ENCODE peak calls at places on chromosomes 7 and 10, in five cellular contexts. One of them, this sample, is unnamed. For H3K4me1, the result is how much of the 10 kb centered on the place peaks cover.

GRCh38 chr7:107394301-107394700 is 75.6 kb upstream of the GPR22 start:
- DNase-seq in neural progenitor cell: no peak
- DNase-seq in H9: no peak
- DNase-seq in PC-9: no peak
- DNase-seq in foreskin keratinocyte: no peak
- DNase-seq in this sample: no peak

GRCh38 chr7:68717176-68717575 is 881.1 kb upstream of the AUTS2 start:
- DNase-seq in PC-9: no peak
- DNase-seq in neural progenitor cell: no peak
- DNase-seq in H9: no peak
- DNase-seq in foreskin keratinocyte: no peak
- DNase-seq in this sample: no peak

GRCh38 chr10:18439601-18440000 is 211.8 kb downstream of the NSUN6 start:
- DNase-seq in H9: no peak
- DNase-seq in foreskin keratinocyte: no peak
- DNase-seq in neural progenitor cell: no peak
- DNase-seq in PC-9: no peak
- DNase-seq in this sample: no peak

GRCh38 chr7:23804707-23805106 is 94.7 kb downstream of the STK31 start:
- DNase-seq in neural progenitor cell: no peak
- DNase-seq in H9: no peak
- DNase-seq in PC-9: peak
- DNase-seq in foreskin keratinocyte: no peak
- DNase-seq in this sample: no peak

GRCh38 chr10:114064151-114065045 is 20.7 kb downstream of the ADRB1 start:
- DNase-seq in PC-9: no peak
- DNase-seq in H9: no peak
- DNase-seq in neural progenitor cell: no peak
- DNase-seq in foreskin keratinocyte: no peak
- DNase-seq in this sample: no peak

GRCh38 chr10:101920497-101920896 is 76.9 kb upstream of the KCNIP2 start:
- DNase-seq in foreskin keratinocyte: no peak
- DNase-seq in PC-9: no peak
- DNase-seq in neural progenitor cell: no peak
- DNase-seq in H9: no peak
- DNase-seq in this sample: no peak

GRCh38 chr7:101743241-101743994 is 74.0 kb upstream of the CUX1 start:
- DNase-seq in PC-9: peak
- DNase-seq in neural progenitor cell: peak
- DNase-seq in H9: peak
- DNase-seq in foreskin keratinocyte: peak
- DNase-seq in this sample: no peak

GRCh38 chr10:123611243-123611642 is 54.9 kb upstream of the GPR26 start:
- DNase-seq in neural progenitor cell: no peak
- DNase-seq in PC-9: no peak
- DNase-seq in foreskin keratinocyte: no peak
- DNase-seq in H9: no peak
- DNase-seq in this sample: no peak

GRCh38 chr10:91296471-91296870 is 76.0 kb downstream of the PCGF5 start:
- DNase-seq in PC-9: peak
- DNase-seq in H9: no peak
- DNase-seq in foreskin keratinocyte: no peak
- DNase-seq in neural progenitor cell: peak
- DNase-seq in this sample: no peak

GRCh38 chr7:106071356-106071998 is 40.6 kb downstream of the SYPL1 start:
- DNase-seq in foreskin keratinocyte: peak
- DNase-seq in neural progenitor cell: no peak
- DNase-seq in H9: no peak
- DNase-seq in PC-9: peak
- DNase-seq in this sample: no peak

GRCh38 chr7:126958367-126958766 is 294.4 kb downstream of the GRM8 start:
- DNase-seq in foreskin keratinocyte: no peak
- DNase-seq in neural progenitor cell: no peak
- DNase-seq in H9: no peak
- DNase-seq in PC-9: no peak
- DNase-seq in this sample: no peak

GRCh38 chr7:98186452-98187137 is 24.6 kb upstream of the BHLHA15 start:
- DNase-seq in foreskin keratinocyte: peak
- DNase-seq in H9: no peak
- DNase-seq in neural progenitor cell: no peak
- DNase-seq in PC-9: no peak
- DNase-seq in this sample: no peak

GRCh38 chr10:3761111-3761686 is 23.8 kb downstream of the KLF6 start:
- DNase-seq in foreskin keratinocyte: peak
- DNase-seq in PC-9: peak
- DNase-seq in neural progenitor cell: no peak
- DNase-seq in H9: no peak
- DNase-seq in this sample: no peak

GRCh38 chr7:136807598-136807997 is 60.9 kb upstream of the CHRM2 start:
- DNase-seq in neural progenitor cell: peak
- DNase-seq in PC-9: no peak
- DNase-seq in H9: no peak
- DNase-seq in foreskin keratinocyte: no peak
- DNase-seq in this sample: no peak

GRCh38 chr7:90412458-90413184 is 9.4 kb downstream of the CLDN12 start:
- DNase-seq in PC-9: no peak
- DNase-seq in H9: peak
- DNase-seq in neural progenitor cell: peak
- DNase-seq in foreskin keratinocyte: peak
- DNase-seq in this sample: no peak

GRCh38 chr7:77351539-77352004 is 64.6 kb downstream of the GSAP start:
- DNase-seq in neural progenitor cell: no peak
- DNase-seq in PC-9: no peak
- DNase-seq in foreskin keratinocyte: no peak
- DNase-seq in H9: no peak
- DNase-seq in this sample: no peak

GRCh38 chr7:132878228-132878919 is 203.5 kb downstream of the CHCHD3 start:
- DNase-seq in foreskin keratinocyte: peak
- DNase-seq in PC-9: no peak
- DNase-seq in neural progenitor cell: no peak
- DNase-seq in H9: no peak
- DNase-seq in this sample: no peak

GRCh38 chr7:98240961-98241673 is 10.9 kb downstream of the TECPR1 start:
- DNase-seq in H9: peak
- DNase-seq in neural progenitor cell: peak
- DNase-seq in PC-9: no peak
- DNase-seq in foreskin keratinocyte: no peak
- DNase-seq in this sample: no peak

GRCh38 chr10:33132626-33133025 is 174.6 kb upstream of the ITGB1 start:
- DNase-seq in neural progenitor cell: no peak
- DNase-seq in foreskin keratinocyte: peak
- DNase-seq in H9: peak
- DNase-seq in PC-9: no peak
- DNase-seq in this sample: no peak
- H3K4me1 ChIP-seq in neural progenitor cell: under half
- H3K4me1 ChIP-seq in foreskin keratinocyte: half or more
- H3K4me1 ChIP-seq in H9: under half
- H3K4me1 ChIP-seq in PC-9: under half
- H3K4me1 ChIP-seq in this sample: half or more

DNA sequence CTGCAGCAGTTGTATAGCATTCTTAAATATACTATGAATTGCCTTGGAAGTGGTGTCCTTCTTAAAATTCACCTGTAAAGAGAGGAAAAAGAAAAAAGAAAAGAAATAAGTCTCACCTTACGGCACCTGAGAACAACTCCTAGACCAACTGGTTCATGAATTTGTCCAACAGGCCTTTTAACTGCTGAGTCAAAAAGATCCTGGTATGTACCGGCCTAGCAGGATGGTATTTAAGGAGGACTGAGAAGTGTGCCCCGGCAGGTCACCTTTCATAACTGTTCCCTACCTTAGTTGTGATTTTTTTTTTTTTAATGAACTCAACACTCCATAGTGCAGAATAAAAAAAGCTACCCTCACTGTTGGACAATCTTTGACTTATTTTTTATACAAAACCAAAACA is 25.8 kb downstream of the STN1 start:
- DNase-seq in foreskin keratinocyte: no peak
- DNase-seq in PC-9: no peak
- DNase-seq in H9: no peak
- DNase-seq in neural progenitor cell: no peak
- DNase-seq in this sample: no peak
- H3K4me1 ChIP-seq in foreskin keratinocyte: under half
- H3K4me1 ChIP-seq in PC-9: half or more
- H3K4me1 ChIP-seq in H9: under half
- H3K4me1 ChIP-seq in neural progenitor cell: under half
- H3K4me1 ChIP-seq in this sample: half or more

DNA sequence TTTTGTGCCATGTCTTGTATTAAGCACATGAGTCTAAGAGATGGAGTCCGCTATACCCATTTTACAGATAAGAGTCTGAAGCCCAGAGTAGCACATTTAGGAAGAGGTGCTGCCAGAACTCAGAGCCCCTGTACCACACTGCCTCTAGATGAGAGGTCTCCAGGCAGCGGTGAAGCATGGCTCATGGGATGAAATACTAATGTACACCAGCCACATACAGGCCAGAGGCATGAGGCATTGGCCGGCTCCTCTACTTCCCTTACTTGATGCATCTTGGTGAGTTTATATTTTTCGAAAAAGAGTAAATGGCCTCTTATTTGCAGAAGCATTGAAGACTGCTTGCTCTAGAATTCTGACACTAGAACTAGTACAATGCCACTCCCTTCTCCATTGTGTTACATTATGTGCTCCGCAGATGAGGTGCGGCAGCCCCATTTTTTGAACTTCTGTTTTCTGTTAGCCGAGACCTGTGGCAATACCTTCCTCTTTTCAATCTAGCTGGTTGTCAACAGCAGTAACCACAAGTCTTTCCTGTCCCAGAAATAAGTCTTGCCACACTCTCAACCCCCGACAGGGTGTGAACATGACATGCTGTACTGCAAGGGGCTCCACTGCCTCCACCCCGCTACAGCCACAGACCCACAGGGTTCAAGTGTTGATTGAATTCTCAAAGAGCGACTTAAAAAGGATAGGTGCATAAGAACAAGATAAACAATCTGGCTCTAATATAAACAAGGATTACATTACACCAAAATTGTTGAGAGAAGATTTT is 145.3 kb downstream of the CELF2 start:
- DNase-seq in foreskin keratinocyte: no peak
- DNase-seq in neural progenitor cell: no peak
- DNase-seq in PC-9: no peak
- DNase-seq in H9: no peak
- DNase-seq in this sample: peak
- H3K4me1 ChIP-seq in foreskin keratinocyte: under half
- H3K4me1 ChIP-seq in neural progenitor cell: under half
- H3K4me1 ChIP-seq in PC-9: under half
- H3K4me1 ChIP-seq in H9: under half
- H3K4me1 ChIP-seq in this sample: under half

GRCh38 chr10:71819479-71819878 is 31.6 kb downstream of the PSAP start:
- DNase-seq in PC-9: no peak
- DNase-seq in H9: no peak
- DNase-seq in neural progenitor cell: no peak
- DNase-seq in foreskin keratinocyte: no peak
- DNase-seq in this sample: no peak

GRCh38 chr10:71818674-71819260 is 32.3 kb downstream of the PSAP start:
- DNase-seq in neural progenitor cell: no peak
- DNase-seq in PC-9: peak
- DNase-seq in H9: no peak
- DNase-seq in foreskin keratinocyte: no peak
- DNase-seq in this sample: no peak

GRCh38 chr10:71816421-71816851 is 34.6 kb downstream of the PSAP start:
- DNase-seq in H9: no peak
- DNase-seq in foreskin keratinocyte: no peak
- DNase-seq in neural progenitor cell: no peak
- DNase-seq in PC-9: no peak
- DNase-seq in this sample: no peak

GRCh38 chr10:71816931-71817631 is 34.0 kb downstream of the PSAP start:
- DNase-seq in H9: no peak
- DNase-seq in PC-9: peak
- DNase-seq in neural progenitor cell: peak
- DNase-seq in foreskin keratinocyte: no peak
- DNase-seq in this sample: no peak

GRCh38 chr10:71817831-71818268 is 33.2 kb downstream of the PSAP start:
- DNase-seq in PC-9: no peak
- DNase-seq in foreskin keratinocyte: no peak
- DNase-seq in H9: no peak
- DNase-seq in neural progenitor cell: no peak
- DNase-seq in this sample: no peak
- H3K4me1 ChIP-seq in PC-9: under half
- H3K4me1 ChIP-seq in foreskin keratinocyte: under half
- H3K4me1 ChIP-seq in H9: under half
- H3K4me1 ChIP-seq in neural progenitor cell: under half
- H3K4me1 ChIP-seq in this sample: under half

GRCh38 chr10:601356-601963 is 88.0 kb downstream of the DIP2C start:
- DNase-seq in H9: no peak
- DNase-seq in neural progenitor cell: no peak
- DNase-seq in foreskin keratinocyte: no peak
- DNase-seq in PC-9: no peak
- DNase-seq in this sample: no peak

GRCh38 chr10:600234-600633 is 89.2 kb downstream of the DIP2C start:
- DNase-seq in neural progenitor cell: no peak
- DNase-seq in PC-9: no peak
- DNase-seq in foreskin keratinocyte: no peak
- DNase-seq in H9: no peak
- DNase-seq in this sample: no peak

GRCh38 chr10:600876-601275 is 88.6 kb downstream of the DIP2C start:
- DNase-seq in H9: no peak
- DNase-seq in PC-9: no peak
- DNase-seq in neural progenitor cell: no peak
- DNase-seq in foreskin keratinocyte: no peak
- DNase-seq in this sample: no peak

GRCh38 chr10:598415-599170 is 90.9 kb downstream of the DIP2C start:
- DNase-seq in foreskin keratinocyte: no peak
- DNase-seq in PC-9: no peak
- DNase-seq in H9: peak
- DNase-seq in neural progenitor cell: peak
- DNase-seq in this sample: no peak

GRCh38 chr10:599767-600166 is 89.7 kb downstream of the DIP2C start:
- DNase-seq in neural progenitor cell: no peak
- DNase-seq in foreskin keratinocyte: no peak
- DNase-seq in H9: no peak
- DNase-seq in PC-9: no peak
- DNase-seq in this sample: no peak
- H3K4me1 ChIP-seq in neural progenitor cell: under half
- H3K4me1 ChIP-seq in foreskin keratinocyte: under half
- H3K4me1 ChIP-seq in H9: under half
- H3K4me1 ChIP-seq in PC-9: under half
- H3K4me1 ChIP-seq in this sample: under half

DNA sequence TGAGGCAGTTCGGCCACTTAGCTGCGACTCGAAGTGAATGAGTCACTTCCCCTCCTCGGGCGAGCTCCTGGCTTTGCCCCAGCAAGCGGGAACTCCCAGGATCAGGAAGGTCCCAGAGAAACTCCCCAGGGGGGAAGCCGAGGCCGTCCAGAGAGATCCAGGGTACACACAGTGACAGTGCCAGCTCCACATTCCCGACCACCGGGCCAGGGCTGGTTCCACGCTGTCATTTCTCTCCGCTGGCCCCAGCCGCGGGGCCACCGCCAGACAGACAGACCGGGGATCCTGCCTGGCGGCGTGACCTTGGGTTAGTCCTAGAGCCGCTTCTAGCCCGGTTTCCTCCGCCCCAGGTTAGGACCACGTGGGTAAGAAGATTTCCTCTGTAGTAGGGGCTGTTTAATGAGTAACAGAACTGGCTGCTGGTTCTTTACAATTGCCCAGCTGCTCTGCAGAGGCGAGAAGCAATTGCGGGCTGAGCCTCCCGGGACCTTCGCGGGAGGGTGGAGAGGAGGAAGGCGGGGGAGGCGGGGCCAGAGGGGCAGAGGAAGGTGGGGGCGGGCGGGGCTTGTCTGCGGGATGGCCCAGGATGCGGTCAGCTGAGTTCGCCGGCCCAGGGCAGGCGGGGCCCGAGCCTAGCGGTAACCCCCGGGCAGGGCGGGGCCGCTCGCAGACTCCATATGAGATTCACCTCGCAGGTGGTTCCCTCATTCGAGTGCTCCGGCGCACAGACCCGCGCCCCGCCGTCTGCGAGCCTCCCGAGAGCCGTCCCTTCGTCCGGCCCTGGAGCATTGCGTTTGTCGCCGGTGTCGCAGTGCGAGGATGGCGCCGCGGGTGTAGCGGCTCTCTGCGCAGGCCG is at the start of gene UPP1:
- DNase-seq in PC-9: peak
- DNase-seq in H9: peak
- DNase-seq in neural progenitor cell: peak
- DNase-seq in foreskin keratinocyte: peak
- DNase-seq in this sample: peak
- H3K4me1 ChIP-seq in PC-9: half or more
- H3K4me1 ChIP-seq in H9: under half
- H3K4me1 ChIP-seq in neural progenitor cell: under half
- H3K4me1 ChIP-seq in foreskin keratinocyte: under half
- H3K4me1 ChIP-seq in this sample: half or more

This sample was measured in esophagus squamous epithelium.